ENCODE peak calls at places on chromosomes 4 and X, in six cellular contexts. N is H1, C is SK-N-SH, O is K562, U is GM12878, J is HepG2. M is an unnamed sample.

GRCh38 chrX:3216581-3216980 is 129.9 kb downstream of the MXRA5 start:
- DNase-seq in N (no peak), C (no peak), O (no peak), U (no peak), J (no peak), M (no peak)

GRCh38 chr4:112514449-112515277 is 1.3 kb downstream of the NEUROG2 start:
- DNase-seq in N (no peak), C (peak; percentile 64), O (no peak), U (no peak), J (no peak), M (no peak)

GRCh38 chr4:105619193-105619931 is 66.9 kb downstream of the ARHGEF38 start:
- DNase-seq in N (no peak), C (peak; percentile 30), O (no peak), U (no peak), J (no peak), M (no peak)

GRCh38 chr4:123352240-123352945 is 44.2 kb upstream of the SPRY1 start:
- DNase-seq in N (no peak), C (no peak), O (no peak), U (no peak), J (no peak), M (no peak)

GRCh38 chr4:64890131-64890710 is 481.0 kb upstream of the TECRL start:
- DNase-seq in N (no peak), C (no peak), O (no peak), U (no peak), J (no peak), M (no peak)

GRCh38 chrX:154334496-154334895 is 38.9 kb downstream of the TKTL1 start:
- DNase-seq in N (no peak), C (no peak), O (no peak), U (no peak), J (no peak), M (no peak)

GRCh38 chr4:94757192-94758140 is at the start of gene BMPR1B:
- DNase-seq in N (no peak), C (peak; percentile 82), O (no peak), U (no peak), J (no peak), M (peak; percentile 84)

GRCh38 chr4:13989496-13989895 is 362.0 kb upstream of the BOD1L1 start:
- DNase-seq in N (no peak), C (no peak), O (no peak), U (no peak), J (no peak), M (peak; percentile 10)

GRCh38 chr4:74109116-74109791 is 10.3 kb upstream of the CXCL2 start:
- DNase-seq in N (peak; percentile 21), C (no peak), O (peak; percentile 45), U (no peak), J (no peak), M (peak; percentile 64)

GRCh38 chrX:19514791-19515614 is at the start of gene MAP3K15:
- DNase-seq in N (no peak), C (peak; percentile 74), O (peak; percentile 7), U (no peak), J (peak; percentile 13), M (peak; percentile 70)

GRCh38 chrX:150913511-150913910 is 15.0 kb upstream of the CD99L2 start:
- DNase-seq in N (no peak), C (no peak), O (peak; percentile 34), U (no peak), J (no peak), M (no peak)

GRCh38 chr4:6765703-6766102 is 16.8 kb upstream of the KIAA0232 start:
- DNase-seq in N (no peak), C (no peak), O (no peak), U (no peak), J (no peak), M (no peak)

GRCh38 chrX:80004458-80004857 is 10.1 kb upstream of the TBX22 start:
- DNase-seq in N (no peak), C (no peak), O (no peak), U (no peak), J (no peak), M (no peak)

GRCh38 chr4:67581208-67581857 is 22.8 kb downstream of the STAP1 start:
- DNase-seq in N (no peak), C (no peak), O (no peak), U (no peak), J (no peak), M (no peak)

GRCh38 chr4:6720202-6720699 is 4.3 kb downstream of the BLOC1S4 start:
- DNase-seq in N (no peak), C (peak; percentile 97), O (peak; percentile 87), U (no peak), J (peak; percentile 62), M (peak; percentile 90)

GRCh38 chr4:151807220-151807619 is 46.4 kb upstream of the GATB start:
- DNase-seq in N (no peak), C (no peak), O (no peak), U (no peak), J (no peak), M (no peak)

GRCh38 chr4:152997771-152998487 is 61.8 kb downstream of the FHDC1 start:
- DNase-seq in N (no peak), C (no peak), O (no peak), U (no peak), J (no peak), M (peak; percentile 12)

GRCh38 chrX:100731441-100732281 is at the start of gene SYTL4:
- DNase-seq in N (no peak), C (peak; percentile 60), O (peak; percentile 35), U (no peak), J (no peak), M (no peak)

GRCh38 chr4:89305712-89306437 is 1.7 kb downstream of the GPRIN3 start:
- DNase-seq in N (no peak), C (no peak), O (no peak), U (no peak), J (no peak), M (peak; percentile 71)

GRCh38 chr4:89307185-89307445 is 485 bp downstream of the GPRIN3 start:
- DNase-seq in N (no peak), C (no peak), O (no peak), U (no peak), J (no peak), M (no peak)

GRCh38 chr4:89306486-89307184 is 965 bp downstream of the GPRIN3 start:
- DNase-seq in N (no peak), C (no peak), O (no peak), U (no peak), J (no peak), M (peak; percentile 68)

GRCh38 chr4:89308161-89308500 is 531 bp upstream of the GPRIN3 start:
- DNase-seq in N (no peak), C (no peak), O (no peak), U (no peak), J (no peak), M (no peak)

DNA sequence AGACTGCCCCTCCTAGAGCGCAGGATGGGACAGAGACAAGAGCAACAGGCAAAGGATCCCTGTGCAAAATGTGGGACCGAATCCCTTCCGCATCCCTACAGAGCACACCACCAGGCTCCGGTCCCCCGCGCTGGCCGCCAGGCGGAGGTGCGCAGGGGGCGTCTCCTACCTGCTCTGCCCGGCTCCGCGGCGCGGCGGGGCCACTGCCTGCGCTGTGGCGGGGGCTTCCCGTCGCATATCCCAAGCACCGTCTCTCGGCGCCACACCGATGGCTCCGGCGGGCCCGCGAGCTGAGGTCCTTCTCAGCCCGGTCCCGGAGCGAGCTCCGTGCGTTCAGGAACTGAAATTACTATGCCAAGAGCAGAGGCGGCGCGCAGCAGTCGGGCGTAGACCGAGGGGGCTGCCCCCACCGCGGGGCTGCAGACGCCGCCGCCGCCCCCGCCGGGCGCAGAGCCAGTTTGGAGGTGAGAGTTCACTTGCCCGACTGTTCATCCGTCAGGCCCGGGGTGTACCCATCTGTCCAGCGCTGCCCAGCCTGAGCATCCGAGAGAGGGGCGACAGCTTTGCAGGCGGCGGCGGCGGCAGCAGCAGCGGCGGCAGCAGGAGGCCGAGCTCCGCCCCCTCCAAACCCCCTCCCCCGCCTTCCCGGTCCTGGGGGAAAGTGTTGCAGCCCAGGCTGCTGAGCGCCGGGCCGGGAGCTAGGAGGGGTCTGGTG is at the start of gene GPRIN3:
- DNase-seq in N (no peak), C (peak; percentile 86), O (no peak), U (no peak), J (no peak), M (peak; percentile 51)
- TF ChIP-seq CHD2 in N (no peak), C (no peak), O (no peak), U (no peak), J (no peak), M (no peak)

DNA sequence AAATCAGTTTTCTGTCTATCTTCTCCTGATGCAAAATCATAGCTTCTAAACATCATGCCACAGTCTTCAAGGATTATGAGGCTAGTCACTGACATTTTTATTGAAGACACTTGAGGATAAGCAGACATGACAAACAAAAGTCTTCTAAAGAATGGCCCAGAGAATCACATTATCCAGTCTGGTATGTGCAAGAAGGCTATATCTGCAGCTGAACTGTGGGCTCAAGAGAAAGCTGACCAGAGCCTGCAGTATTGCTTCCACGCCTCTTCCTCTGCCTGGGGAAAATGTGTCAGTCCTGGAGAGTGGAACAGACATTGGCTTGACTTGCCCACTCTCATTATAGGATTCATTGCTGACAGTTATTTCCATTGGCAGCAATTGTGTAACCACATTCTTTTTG is 553.5 kb downstream of the SPOCK3 start:
- DNase-seq in N (no peak), C (no peak), O (no peak), U (no peak), J (no peak), M (no peak)
- TF ChIP-seq EP300 in N (no peak), C (no peak), O (no peak), U (no peak), J (no peak), M (no peak)

DNA sequence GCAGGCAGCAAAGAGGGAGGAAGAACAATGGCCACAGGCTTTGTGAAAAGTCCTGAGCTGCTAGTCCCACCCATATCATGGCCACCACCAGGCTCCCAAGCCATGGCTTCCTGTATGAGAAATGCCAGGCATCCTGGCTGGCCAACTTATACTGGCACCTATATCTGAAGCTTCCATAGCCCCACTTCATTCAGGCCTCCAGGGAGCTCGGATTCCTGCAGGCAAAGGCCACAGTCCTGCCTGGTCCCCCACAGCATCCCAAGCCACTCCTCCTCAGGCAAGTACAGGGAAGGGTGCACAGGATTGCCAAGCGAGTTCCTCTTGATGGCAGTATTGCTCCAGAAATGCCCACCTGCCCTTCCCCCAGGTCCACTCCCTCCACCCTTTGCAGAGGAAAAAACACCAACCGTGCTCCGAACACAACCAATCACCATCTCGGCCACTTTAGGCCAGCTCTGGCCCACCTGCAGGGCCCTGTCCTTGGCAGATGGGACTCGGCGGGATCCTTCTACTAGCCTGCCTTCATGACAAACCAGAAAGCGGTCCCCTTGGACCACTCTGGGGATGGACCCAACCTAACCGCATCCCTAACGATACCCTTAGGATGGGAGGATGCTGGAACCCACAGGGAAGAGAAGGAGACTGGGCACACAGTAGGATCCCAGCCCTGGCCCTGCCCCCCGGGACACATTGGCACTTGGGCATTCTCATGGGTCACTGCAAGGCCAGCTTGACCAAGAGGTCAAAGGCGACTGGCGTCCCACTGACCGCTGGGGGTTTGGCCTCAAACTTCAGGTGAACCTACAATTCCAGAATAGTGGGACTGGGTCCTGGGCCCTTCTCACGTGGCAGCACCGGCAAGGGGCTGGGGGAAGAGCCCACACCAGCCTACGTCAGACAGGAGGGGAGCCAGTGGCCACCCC is 220.4 kb upstream of the AGTR2 start:
- DNase-seq in N (no peak), C (peak; percentile 62), O (no peak), U (no peak), J (peak; percentile 33), M (no peak)
- TF ChIP-seq CHD2 in N (peak; percentile 61), C (peak; percentile 84), O (no peak), U (peak; percentile 80), J (peak; percentile 62), M (no peak)

GRCh38 chr4:167964766-167965373 is 127.5 kb upstream of the ANXA10 start:
- DNase-seq in N (no peak), C (no peak), O (no peak), U (no peak), J (no peak), M (no peak)
- TF ChIP-seq EP300 in N (no peak), C (no peak), O (no peak), U (no peak), J (no peak), M (no peak)

GRCh38 chr4:20698382-20698781 is 1.9 kb upstream of the PACRGL start:
- DNase-seq in N (no peak), C (no peak), O (peak; percentile 40), U (no peak), J (no peak), M (no peak)
- TF ChIP-seq CHD2 in N (no peak), C (no peak), O (no peak), U (no peak), J (no peak), M (no peak)